ENCODE peak calls at places on chromosome 20, in four cellular contexts. One of them, this sample, is unnamed.

GRCh38 chr20:19376451-19376971 is 164.1 kb downstream of the SLC24A3 start:
- DNase-seq in HepG2: no peak
- DNase-seq in WTC11: no peak
- DNase-seq in K562: no peak
- DNase-seq in this sample: no peak

GRCh38 chr20:17888044-17888443 is 80.5 kb downstream of the SNX5 start:
- DNase-seq in HepG2: no peak
- DNase-seq in WTC11: no peak
- DNase-seq in K562: no peak
- DNase-seq in this sample: no peak

GRCh38 chr20:32474967-32475819 is 109.9 kb downstream of the NOL4L start:
- DNase-seq in HepG2: peak
- DNase-seq in WTC11: peak
- DNase-seq in K562: peak
- DNase-seq in this sample: no peak

GRCh38 chr20:63477944-63478343 is 5.5 kb upstream of the KCNQ2 start:
- DNase-seq in HepG2: no peak
- DNase-seq in WTC11: no peak
- DNase-seq in K562: no peak
- DNase-seq in this sample: no peak

GRCh38 chr20:63691711-63692435 is 4.6 kb upstream of the TNFRSF6B start:
- DNase-seq in HepG2: no peak
- DNase-seq in WTC11: no peak
- DNase-seq in K562: no peak
- DNase-seq in this sample: no peak

GRCh38 chr20:51562334-51563140 is 20.0 kb upstream of the NFATC2 start:
- DNase-seq in HepG2: no peak
- DNase-seq in WTC11: peak
- DNase-seq in K562: peak
- DNase-seq in this sample: no peak

GRCh38 chr20:57104711-57105110 is 161.7 kb downstream of the BMP7 start:
- DNase-seq in HepG2: no peak
- DNase-seq in WTC11: no peak
- DNase-seq in K562: no peak
- DNase-seq in this sample: no peak

GRCh38 chr20:6466065-6466810 is 301.2 kb upstream of the BMP2 start:
- DNase-seq in HepG2: peak
- DNase-seq in WTC11: no peak
- DNase-seq in K562: no peak
- DNase-seq in this sample: no peak

GRCh38 chr20:19212524-19213502 is at the start of gene SLC24A3:
- DNase-seq in HepG2: peak
- DNase-seq in WTC11: peak
- DNase-seq in K562: no peak
- DNase-seq in this sample: no peak

GRCh38 chr20:58788896-58789295 is 61.8 kb downstream of the GNAS-AS1 start:
- DNase-seq in HepG2: no peak
- DNase-seq in WTC11: no peak
- DNase-seq in K562: no peak
- DNase-seq in this sample: no peak

GRCh38 chr20:32650545-32650944 is 23.2 kb downstream of the C20orf203 start:
- DNase-seq in HepG2: no peak
- DNase-seq in WTC11: no peak
- DNase-seq in K562: peak
- DNase-seq in this sample: no peak

GRCh38 chr20:31673943-31674463 is 36.3 kb downstream of the COX4I2 start:
- DNase-seq in HepG2: no peak
- DNase-seq in WTC11: no peak
- DNase-seq in K562: no peak
- DNase-seq in this sample: no peak

GRCh38 chr20:11753155-11753554 is 164.5 kb upstream of the BTBD3 start:
- DNase-seq in HepG2: no peak
- DNase-seq in WTC11: no peak
- DNase-seq in K562: no peak
- DNase-seq in this sample: no peak

GRCh38 chr20:23874747-23875146 is 4.8 kb downstream of the CST5 start:
- DNase-seq in HepG2: no peak
- DNase-seq in WTC11: no peak
- DNase-seq in K562: no peak
- DNase-seq in this sample: no peak

GRCh38 chr20:48938670-48939069 is 17.2 kb downstream of the ARFGEF2 start:
- DNase-seq in HepG2: no peak
- DNase-seq in WTC11: no peak
- DNase-seq in K562: no peak
- DNase-seq in this sample: no peak

GRCh38 chr20:50980071-50980681 is 21.6 kb downstream of the MOCS3 start:
- DNase-seq in HepG2: peak
- DNase-seq in WTC11: no peak
- DNase-seq in K562: no peak
- DNase-seq in this sample: no peak

GRCh38 chr20:14197097-14197496 is 140.3 kb downstream of the FLRT3 start:
- DNase-seq in HepG2: no peak
- DNase-seq in WTC11: no peak
- DNase-seq in K562: no peak
- DNase-seq in this sample: no peak

GRCh38 chr20:40962733-40963504 is 65.7 kb upstream of the TOP1 start:
- DNase-seq in HepG2: peak
- DNase-seq in WTC11: peak
- DNase-seq in K562: peak
- DNase-seq in this sample: no peak

GRCh38 chr20:6882911-6883310 is 115.4 kb downstream of the BMP2 start:
- DNase-seq in HepG2: no peak
- DNase-seq in WTC11: no peak
- DNase-seq in K562: no peak
- DNase-seq in this sample: no peak

GRCh38 chr20:57291003-57291402 is 24.6 kb upstream of the BMP7 start:
- DNase-seq in HepG2: no peak
- DNase-seq in WTC11: peak
- DNase-seq in K562: no peak
- DNase-seq in this sample: no peak

GRCh38 chr20:53990768-53991472 is 79.5 kb downstream of the BCAS1 start:
- DNase-seq in HepG2: no peak
- DNase-seq in WTC11: no peak
- DNase-seq in K562: no peak
- DNase-seq in this sample: no peak

GRCh38 chr20:62472343-62473199 is 3.2 kb downstream of the GATA5 start:
- DNase-seq in HepG2: peak
- DNase-seq in WTC11: no peak
- DNase-seq in K562: no peak
- DNase-seq in this sample: no peak

GRCh38 chr20:10492065-10492464 is 57.0 kb downstream of the SLX4IP start:
- DNase-seq in HepG2: no peak
- DNase-seq in WTC11: no peak
- DNase-seq in K562: peak
- DNase-seq in this sample: no peak

GRCh38 chr20:10781526-10781925 is 107.7 kb upstream of the JAG1 start:
- DNase-seq in HepG2: no peak
- DNase-seq in WTC11: no peak
- DNase-seq in K562: no peak
- DNase-seq in this sample: peak

GRCh38 chr20:17556842-17557674 is 12.8 kb upstream of the DSTN start:
- DNase-seq in HepG2: no peak
- DNase-seq in WTC11: no peak
- DNase-seq in K562: no peak
- DNase-seq in this sample: no peak

GRCh38 chr20:44409132-44409600 is 53.7 kb downstream of the HNF4A start:
- DNase-seq in HepG2: no peak
- DNase-seq in WTC11: no peak
- DNase-seq in K562: no peak
- DNase-seq in this sample: no peak

GRCh38 chr20:63933646-63934045 is 22.6 kb downstream of the UCKL1 start:
- DNase-seq in HepG2: no peak
- DNase-seq in WTC11: no peak
- DNase-seq in K562: no peak
- DNase-seq in this sample: no peak

GRCh38 chr20:51467971-51468626 is 74.4 kb downstream of the NFATC2 start:
- DNase-seq in HepG2: no peak
- DNase-seq in WTC11: no peak
- DNase-seq in K562: no peak
- DNase-seq in this sample: no peak

GRCh38 chr20:31560900-31561598 is 44.0 kb upstream of the ID1 start:
- DNase-seq in HepG2: no peak
- DNase-seq in WTC11: no peak
- DNase-seq in K562: no peak
- DNase-seq in this sample: no peak

GRCh38 chr20:31906001-31906400 is 35.6 kb downstream of the TTLL9 start:
- DNase-seq in HepG2: no peak
- DNase-seq in WTC11: peak
- DNase-seq in K562: no peak
- DNase-seq in this sample: no peak

GRCh38 chr20:7520361-7520760 is 419.9 kb downstream of the HAO1 start:
- DNase-seq in HepG2: no peak
- DNase-seq in WTC11: no peak
- DNase-seq in K562: no peak
- DNase-seq in this sample: no peak

GRCh38 chr20:16158090-16158975 is 414.9 kb downstream of the KIF16B start:
- DNase-seq in HepG2: no peak
- DNase-seq in WTC11: no peak
- DNase-seq in K562: no peak
- DNase-seq in this sample: peak

GRCh38 chr20:34564810-34565209 is 6.3 kb downstream of the MAP1LC3A start:
- DNase-seq in HepG2: no peak
- DNase-seq in WTC11: no peak
- DNase-seq in K562: no peak
- DNase-seq in this sample: no peak

GRCh38 chr20:34561661-34562060 is 3.1 kb downstream of the MAP1LC3A start:
- DNase-seq in HepG2: no peak
- DNase-seq in WTC11: no peak
- DNase-seq in K562: no peak
- DNase-seq in this sample: no peak

GRCh38 chr20:34560614-34561013 is 2.1 kb downstream of the MAP1LC3A start:
- DNase-seq in HepG2: no peak
- DNase-seq in WTC11: no peak
- DNase-seq in K562: no peak
- DNase-seq in this sample: no peak

GRCh38 chr20:34560141-34560523 is 1.6 kb downstream of the MAP1LC3A start:
- DNase-seq in HepG2: no peak
- DNase-seq in WTC11: no peak
- DNase-seq in K562: no peak
- DNase-seq in this sample: no peak

GRCh38 chr20:34562643-34563042 is 4.1 kb downstream of the MAP1LC3A start:
- DNase-seq in HepG2: peak
- DNase-seq in WTC11: peak
- DNase-seq in K562: peak
- DNase-seq in this sample: no peak
- TF ChIP-seq CREM in HepG2: no peak
- TF ChIP-seq CREM in WTC11: no peak
- TF ChIP-seq CREM in K562: no peak
- TF ChIP-seq CREM in this sample: no peak

DNA sequence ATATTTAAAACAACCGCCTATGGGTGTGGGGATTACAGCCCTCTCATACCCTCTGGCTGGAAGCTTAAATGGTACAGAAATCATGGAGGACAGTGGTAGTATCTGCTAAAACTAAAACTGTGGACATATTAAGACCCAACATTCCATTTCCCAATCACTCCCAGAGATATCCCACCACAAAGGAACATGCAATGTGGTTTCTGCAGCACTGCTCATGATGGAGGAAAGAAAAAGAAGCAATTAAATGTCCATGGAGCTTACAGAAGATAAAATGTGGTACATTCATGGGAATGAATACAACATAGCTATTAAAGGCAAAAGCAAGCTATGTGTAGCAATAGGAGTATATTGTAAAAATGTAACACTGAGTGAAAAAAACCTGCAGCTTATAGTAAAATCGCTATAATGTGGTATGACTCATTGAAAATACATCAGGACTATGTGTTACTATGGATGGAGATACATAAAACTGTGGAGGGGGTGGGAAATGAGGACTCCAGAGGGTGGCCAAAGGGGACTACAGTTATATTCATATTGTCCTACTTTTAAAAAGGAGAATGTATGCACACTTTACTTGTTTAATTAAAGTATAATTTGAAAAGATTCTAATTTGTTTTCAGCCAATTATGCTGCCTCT is 22.9 kb upstream of the NNAT start:
- DNase-seq in HepG2: no peak
- DNase-seq in WTC11: no peak
- DNase-seq in K562: no peak
- DNase-seq in this sample: no peak
- TF ChIP-seq CREM in HepG2: no peak
- TF ChIP-seq CREM in WTC11: no peak
- TF ChIP-seq CREM in K562: no peak
- TF ChIP-seq CREM in this sample: no peak

DNA sequence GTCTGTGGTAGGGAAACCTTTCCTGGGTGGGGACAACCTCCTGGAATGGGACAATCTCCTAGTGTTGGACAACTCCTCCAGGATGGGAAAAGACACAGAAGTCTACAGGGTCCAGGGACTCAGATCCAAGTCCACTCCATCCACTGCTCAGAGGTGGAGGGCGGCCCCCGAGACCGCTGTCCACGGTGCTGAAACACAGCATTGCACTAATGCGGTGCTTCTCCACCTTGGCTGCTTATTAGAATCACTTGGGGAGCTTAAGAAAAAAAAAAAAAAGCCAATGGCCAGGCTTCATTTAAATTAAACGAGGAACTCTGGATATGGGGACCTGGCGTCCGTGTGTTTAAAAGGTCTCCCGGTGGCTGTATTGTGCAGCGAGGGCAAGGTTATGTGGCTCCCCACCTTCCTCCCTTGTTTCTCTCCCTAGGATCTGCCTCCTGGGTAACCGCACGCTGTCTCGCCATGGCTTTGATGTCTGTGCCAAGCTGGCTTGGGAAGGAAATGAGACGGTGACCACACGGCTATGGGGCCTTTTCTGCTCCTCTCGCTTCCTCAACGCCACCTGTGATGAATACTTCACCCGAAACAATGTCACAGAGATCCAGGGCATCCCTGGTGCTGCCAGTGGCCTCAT is 12.0 kb downstream of the SLC12A5 start:
- DNase-seq in HepG2: peak
- DNase-seq in WTC11: peak
- DNase-seq in K562: peak
- DNase-seq in this sample: no peak
- TF ChIP-seq CREM in HepG2: no peak
- TF ChIP-seq CREM in WTC11: peak
- TF ChIP-seq CREM in K562: peak
- TF ChIP-seq CREM in this sample: no peak

GRCh38 chr20:60851826-60852704 is 400.0 kb upstream of the CDH4 start:
- DNase-seq in HepG2: peak
- DNase-seq in WTC11: peak
- DNase-seq in K562: peak
- DNase-seq in this sample: no peak
- TF ChIP-seq CREM in HepG2: no peak
- TF ChIP-seq CREM in WTC11: no peak
- TF ChIP-seq CREM in K562: no peak
- TF ChIP-seq CREM in this sample: no peak